ENCODE peak calls at places on chromosomes 1 and 21, in eight cellular contexts. One of them, this sample, is unnamed.

GRCh38 chr21:36749935-36750578 is 51.1 kb downstream of the SIM2 start:
- DNase-seq in stimulated activated CD8-positive, alpha-beta memory T cell treated with anti-CD3 and anti-CD28 coated beads, Interleukin-7, amount 100 ng/mL, for 1 hour: no peak
- DNase-seq in NCI-H1417: no peak
- DNase-seq in MM.1S: no peak
- DNase-seq in left colon: no peak
- DNase-seq in mammary epithelial cell: no peak
- DNase-seq in MG63: no peak
- DNase-seq in glutamatergic neuron: no peak
- DNase-seq in this sample: no peak

GRCh38 chr1:207804746-207805468 is 53.1 kb downstream of the CD46 start:
- DNase-seq in stimulated activated CD8-positive, alpha-beta memory T cell treated with anti-CD3 and anti-CD28 coated beads, Interleukin-7, amount 100 ng/mL, for 1 hour: no peak
- DNase-seq in NCI-H1417: no peak
- DNase-seq in MM.1S: no peak
- DNase-seq in left colon: no peak
- DNase-seq in mammary epithelial cell: no peak
- DNase-seq in MG63: no peak
- DNase-seq in glutamatergic neuron: no peak
- DNase-seq in this sample: no peak

GRCh38 chr1:245154429-245155185 is at the start of gene KIF26B:
- DNase-seq in stimulated activated CD8-positive, alpha-beta memory T cell treated with anti-CD3 and anti-CD28 coated beads, Interleukin-7, amount 100 ng/mL, for 1 hour: no peak
- DNase-seq in NCI-H1417: peak
- DNase-seq in MM.1S: peak
- DNase-seq in left colon: peak
- DNase-seq in mammary epithelial cell: peak
- DNase-seq in MG63: peak
- DNase-seq in glutamatergic neuron: peak
- DNase-seq in this sample: no peak

GRCh38 chr1:223803211-223803610 is 42.5 kb downstream of the TP53BP2 start:
- DNase-seq in stimulated activated CD8-positive, alpha-beta memory T cell treated with anti-CD3 and anti-CD28 coated beads, Interleukin-7, amount 100 ng/mL, for 1 hour: no peak
- DNase-seq in NCI-H1417: no peak
- DNase-seq in MM.1S: no peak
- DNase-seq in left colon: no peak
- DNase-seq in mammary epithelial cell: no peak
- DNase-seq in MG63: no peak
- DNase-seq in glutamatergic neuron: no peak
- DNase-seq in this sample: no peak

GRCh38 chr1:208977861-208978260 is 605.7 kb upstream of the CAMK1G start:
- DNase-seq in stimulated activated CD8-positive, alpha-beta memory T cell treated with anti-CD3 and anti-CD28 coated beads, Interleukin-7, amount 100 ng/mL, for 1 hour: no peak
- DNase-seq in NCI-H1417: no peak
- DNase-seq in MM.1S: no peak
- DNase-seq in left colon: no peak
- DNase-seq in mammary epithelial cell: peak
- DNase-seq in MG63: no peak
- DNase-seq in glutamatergic neuron: no peak
- DNase-seq in this sample: no peak

GRCh38 chr1:153626929-153627796 is at the start of gene S100A13:
- DNase-seq in stimulated activated CD8-positive, alpha-beta memory T cell treated with anti-CD3 and anti-CD28 coated beads, Interleukin-7, amount 100 ng/mL, for 1 hour: no peak
- DNase-seq in NCI-H1417: peak
- DNase-seq in MM.1S: no peak
- DNase-seq in left colon: peak
- DNase-seq in mammary epithelial cell: peak
- DNase-seq in MG63: peak
- DNase-seq in glutamatergic neuron: peak
- DNase-seq in this sample: peak

GRCh38 chr1:57770772-57771171 is 346.9 kb upstream of the DAB1 start:
- DNase-seq in stimulated activated CD8-positive, alpha-beta memory T cell treated with anti-CD3 and anti-CD28 coated beads, Interleukin-7, amount 100 ng/mL, for 1 hour: no peak
- DNase-seq in NCI-H1417: no peak
- DNase-seq in MM.1S: no peak
- DNase-seq in left colon: no peak
- DNase-seq in mammary epithelial cell: peak
- DNase-seq in MG63: no peak
- DNase-seq in glutamatergic neuron: no peak
- DNase-seq in this sample: no peak

GRCh38 chr1:79819140-79819539 is 812.6 kb upstream of the ADGRL4 start:
- DNase-seq in stimulated activated CD8-positive, alpha-beta memory T cell treated with anti-CD3 and anti-CD28 coated beads, Interleukin-7, amount 100 ng/mL, for 1 hour: no peak
- DNase-seq in NCI-H1417: no peak
- DNase-seq in MM.1S: no peak
- DNase-seq in left colon: no peak
- DNase-seq in mammary epithelial cell: no peak
- DNase-seq in MG63: no peak
- DNase-seq in glutamatergic neuron: no peak
- DNase-seq in this sample: no peak

GRCh38 chr1:46278807-46279206 is 24.6 kb downstream of the LRRC41 start:
- DNase-seq in stimulated activated CD8-positive, alpha-beta memory T cell treated with anti-CD3 and anti-CD28 coated beads, Interleukin-7, amount 100 ng/mL, for 1 hour: no peak
- DNase-seq in NCI-H1417: no peak
- DNase-seq in MM.1S: no peak
- DNase-seq in left colon: no peak
- DNase-seq in mammary epithelial cell: peak
- DNase-seq in MG63: peak
- DNase-seq in glutamatergic neuron: no peak
- DNase-seq in this sample: no peak

GRCh38 chr1:230270940-230271325 is 155.2 kb downstream of the PGBD5 start:
- DNase-seq in stimulated activated CD8-positive, alpha-beta memory T cell treated with anti-CD3 and anti-CD28 coated beads, Interleukin-7, amount 100 ng/mL, for 1 hour: no peak
- DNase-seq in NCI-H1417: peak
- DNase-seq in MM.1S: no peak
- DNase-seq in left colon: no peak
- DNase-seq in mammary epithelial cell: no peak
- DNase-seq in MG63: no peak
- DNase-seq in glutamatergic neuron: no peak
- DNase-seq in this sample: no peak

This sample was measured in pancreas.